ENCODE peak calls at places on chromosomes 12 and 14, in four cellular contexts. X, J, W and T are unnamed samples.

GRCh38 chr12:9957834-9958233 is 13.4 kb upstream of the CLEC12A start:
- DNase-seq in X (no peak), J (no peak), W (no peak), T (no peak)

GRCh38 chr14:74608959-74609611 is 3.0 kb downstream of the LTBP2 start:
- DNase-seq in X (peak), J (peak), W (peak), T (peak)

GRCh38 chr12:118680361-118680963 is 300.9 kb upstream of the SRRM4 start:
- DNase-seq in X (peak), J (no peak), W (no peak), T (no peak)

GRCh38 chr12:65501093-65501621 is 222.7 kb downstream of the MSRB3 start:
- DNase-seq in X (no peak), J (no peak), W (no peak), T (no peak)

GRCh38 chr14:22332671-22333407 is 256.2 kb downstream of the DAD1 start:
- DNase-seq in X (no peak), J (no peak), W (no peak), T (peak)

GRCh38 chr12:24075650-24076049 is 126.2 kb upstream of the SOX5 start:
- DNase-seq in X (no peak), J (no peak), W (no peak), T (no peak)

GRCh38 chr14:35752380-35752779 is 56.7 kb downstream of the RALGAPA1 start:
- DNase-seq in X (no peak), J (no peak), W (no peak), T (no peak)

GRCh38 chr12:96743606-96744005 is 163.5 kb upstream of the NEDD1 start:
- DNase-seq in X (no peak), J (no peak), W (no peak), T (no peak)

GRCh38 chr12:65823481-65824313 is 586 bp upstream of the HMGA2 start:
- DNase-seq in X (peak), J (no peak), W (no peak), T (peak)

GRCh38 chr14:32203928-32204357 is 874 bp upstream of the RNU6-8 start:
- DNase-seq in X (no peak), J (no peak), W (no peak), T (peak)

GRCh38 chr14:57066887-57067513 is 201.7 kb downstream of the EXOC5 start:
- DNase-seq in X (peak), J (peak), W (no peak), T (peak)

GRCh38 chr12:57046392-57046791 is 3.5 kb downstream of the MYO1A start:
- DNase-seq in X (no peak), J (no peak), W (no peak), T (no peak)

GRCh38 chr12:106280101-106280500 is 22.4 kb upstream of the TCP11L2 start:
- DNase-seq in X (no peak), J (no peak), W (no peak), T (no peak)

GRCh38 chr12:103373088-103373523 is 122.7 kb downstream of the C12orf42 start:
- DNase-seq in X (no peak), J (no peak), W (no peak), T (no peak)

GRCh38 chr12:19402743-19403400 is 36.4 kb upstream of the AEBP2 start:
- DNase-seq in X (no peak), J (no peak), W (no peak), T (peak)

GRCh38 chr12:53063708-53064612 is 14.1 kb downstream of the TNS2 start:
- DNase-seq in X (peak), J (no peak), W (no peak), T (no peak)

GRCh38 chr12:79307340-79307739 is 383.4 kb downstream of the PAWR start:
- DNase-seq in X (no peak), J (no peak), W (no peak), T (no peak)

GRCh38 chr14:32343926-32344430 is 14.9 kb downstream of the AKAP6 start:
- DNase-seq in X (no peak), J (no peak), W (no peak), T (no peak)

GRCh38 chr12:116697305-116698130 is 40.4 kb downstream of the SPRING1 start:
- DNase-seq in X (peak), J (peak), W (no peak), T (peak)

DNA sequence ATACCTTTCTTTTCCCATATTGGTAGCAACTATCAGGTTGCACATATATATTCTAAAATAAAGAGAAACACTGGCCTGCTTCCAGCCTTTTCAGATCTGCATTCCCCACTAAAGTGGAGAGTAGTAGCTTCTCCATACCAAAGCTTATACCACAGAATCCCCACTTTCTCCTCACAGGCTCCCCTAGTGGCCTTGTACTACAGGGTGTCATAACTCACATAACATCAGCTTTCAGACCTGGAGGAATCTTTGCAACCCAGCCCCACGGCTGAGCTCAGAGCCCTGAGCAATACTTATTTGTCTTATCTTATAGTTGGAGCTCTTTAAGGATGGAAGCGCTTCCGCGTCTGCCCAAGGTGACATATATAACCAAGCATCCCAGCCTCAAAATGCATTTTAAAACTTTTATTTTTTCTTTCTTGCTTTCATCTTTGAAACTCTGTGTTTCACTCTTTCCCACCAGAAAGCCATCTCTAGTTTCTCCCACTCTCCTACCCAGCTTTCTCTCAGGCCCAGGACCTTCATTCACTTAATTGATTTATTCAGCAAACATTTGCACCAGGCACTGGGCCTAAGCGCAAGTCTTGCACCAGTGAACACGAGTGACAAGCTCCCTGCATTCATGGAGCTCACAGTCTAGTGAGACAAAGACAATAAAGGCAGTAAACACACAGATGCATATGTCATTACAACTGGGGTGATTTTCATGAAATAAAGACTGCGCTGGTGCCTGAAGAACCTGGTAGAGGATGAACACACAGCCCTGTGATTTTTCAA is 254.7 kb downstream of the IPO8 start:
- DNase-seq in X (peak), J (peak), W (no peak), T (peak)
- TF ChIP-seq ETV6 in X (no peak), J (no peak), W (no peak), T (no peak)

GRCh38 chr12:114481200-114481535 is 75.2 kb upstream of the TBX5 start:
- DNase-seq in X (peak), J (no peak), W (no peak), T (no peak)

GRCh38 chr12:114478891-114479290 is 72.9 kb upstream of the TBX5 start:
- DNase-seq in X (no peak), J (no peak), W (no peak), T (no peak)

GRCh38 chr12:114476159-114476558 is 70.2 kb upstream of the TBX5 start:
- DNase-seq in X (no peak), J (no peak), W (no peak), T (peak)

GRCh38 chr12:114480309-114481199 is 74.6 kb upstream of the TBX5 start:
- DNase-seq in X (peak), J (no peak), W (no peak), T (no peak)

DNA sequence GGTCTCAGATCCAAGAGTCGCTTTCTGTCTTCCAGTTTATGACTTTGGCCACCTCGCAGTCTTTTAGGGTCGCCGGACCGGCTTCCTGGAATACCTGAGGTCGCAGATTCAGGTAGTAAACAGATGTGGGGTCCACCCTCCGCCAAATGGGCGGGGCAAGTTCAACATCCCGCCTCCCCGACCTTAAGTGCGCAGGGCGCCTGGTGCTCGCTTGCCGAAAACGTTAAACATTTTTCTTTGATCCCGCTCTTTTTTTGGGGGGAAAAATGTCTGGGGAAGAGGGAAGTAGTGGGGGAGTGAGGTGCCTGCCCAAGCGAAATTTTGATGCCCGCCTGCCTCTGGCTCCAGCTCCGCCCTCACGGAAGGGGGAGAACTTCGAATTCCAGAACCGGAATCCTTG is 73.9 kb upstream of the TBX5 start:
- DNase-seq in X (peak), J (no peak), W (no peak), T (no peak)
- TF ChIP-seq ETV6 in X (no peak), J (no peak), W (no peak), T (no peak)

GRCh38 chr14:95062946-95063345 is 94.4 kb downstream of the DICER1 start:
- DNase-seq in X (no peak), J (no peak), W (no peak), T (no peak)

GRCh38 chr14:95059126-95059525 is 98.2 kb downstream of the DICER1 start:
- DNase-seq in X (no peak), J (no peak), W (no peak), T (no peak)

GRCh38 chr14:95063391-95063790 is 93.9 kb downstream of the DICER1 start:
- DNase-seq in X (no peak), J (no peak), W (no peak), T (no peak)

GRCh38 chr14:95062220-95062619 is 95.1 kb downstream of the DICER1 start:
- DNase-seq in X (no peak), J (no peak), W (no peak), T (no peak)

DNA sequence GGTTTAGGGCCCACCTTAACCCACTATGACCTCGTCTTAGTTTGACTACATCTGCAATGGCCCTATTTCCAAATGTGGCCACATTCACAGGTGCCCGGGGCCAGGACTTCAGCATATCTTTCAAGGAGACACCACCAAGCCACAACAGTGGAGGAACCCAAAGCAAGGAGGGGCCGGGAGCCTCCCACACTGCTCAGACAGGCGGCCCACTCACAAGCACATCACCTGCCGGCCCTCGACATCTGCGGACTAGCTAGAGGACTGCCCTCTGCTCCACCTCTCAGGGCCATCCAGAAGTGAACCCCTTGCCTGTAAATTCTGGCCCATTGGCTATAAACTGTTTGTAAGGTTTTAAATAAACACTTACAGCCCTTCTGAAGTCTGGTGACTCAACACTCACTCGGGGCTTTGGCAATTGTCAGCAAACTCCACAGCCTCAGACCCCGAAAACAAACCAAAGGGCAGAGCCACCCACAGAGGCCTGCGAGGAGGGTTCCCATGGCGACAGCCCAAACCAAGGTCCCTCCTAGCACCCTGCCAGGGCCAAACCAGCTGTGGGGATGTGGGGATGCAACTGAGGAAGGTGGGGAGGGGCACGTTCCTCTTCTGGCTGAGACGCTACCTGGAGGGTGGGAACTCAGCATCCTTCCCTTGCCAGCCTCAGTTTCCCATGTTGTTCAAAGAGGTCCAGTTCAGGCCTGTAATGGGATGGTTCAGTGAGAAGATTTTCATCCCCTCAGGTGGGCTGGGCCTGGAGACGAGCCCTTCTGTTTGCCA is 95.8 kb downstream of the DICER1 start:
- DNase-seq in X (no peak), J (no peak), W (no peak), T (no peak)
- TF ChIP-seq ETV6 in X (no peak), J (no peak), W (no peak), T (no peak)

GRCh38 chr14:65186951-65187350 is 84.6 kb upstream of the MAX start:
- DNase-seq in X (no peak), J (no peak), W (no peak), T (no peak)
- TF ChIP-seq ETV6 in X (no peak), J (no peak), W (no peak), T (no peak)

GRCh38 chr12:109861689-109862314 is 18.5 kb downstream of the GLTP start:
- DNase-seq in X (no peak), J (no peak), W (no peak), T (peak)
- TF ChIP-seq ETV6 in X (no peak), J (no peak), W (no peak), T (no peak)

GRCh38 chr12:121532503-121533390 is 48.1 kb downstream of the KDM2B start:
- DNase-seq in X (no peak), J (no peak), W (no peak), T (no peak)
- TF ChIP-seq ETV6 in X (no peak), J (no peak), W (no peak), T (no peak)

GRCh38 chr14:103257211-103257962 is 76.7 kb upstream of the EIF5 start:
- DNase-seq in X (no peak), J (no peak), W (no peak), T (no peak)

GRCh38 chr14:103259184-103259583 is 74.9 kb upstream of the EIF5 start:
- DNase-seq in X (no peak), J (no peak), W (no peak), T (no peak)

GRCh38 chr14:103258211-103258610 is 75.8 kb upstream of the EIF5 start:
- DNase-seq in X (no peak), J (no peak), W (no peak), T (no peak)

GRCh38 chr14:103256406-103256805 is 77.6 kb upstream of the EIF5 start:
- DNase-seq in X (no peak), J (no peak), W (no peak), T (no peak)

GRCh38 chr14:103255555-103255954 is 78.5 kb upstream of the EIF5 start:
- DNase-seq in X (no peak), J (no peak), W (no peak), T (no peak)
- TF ChIP-seq ETV6 in X (no peak), J (no peak), W (no peak), T (no peak)

GRCh38 chr14:55535521-55536207 is 44.3 kb upstream of the KTN1 start:
- DNase-seq in X (no peak), J (no peak), W (no peak), T (no peak)

GRCh38 chr14:55536208-55536708 is 43.7 kb upstream of the KTN1 start:
- DNase-seq in X (no peak), J (no peak), W (no peak), T (no peak)

GRCh38 chr14:55539975-55540374 is 40.0 kb upstream of the KTN1 start:
- DNase-seq in X (no peak), J (no peak), W (no peak), T (no peak)

GRCh38 chr14:55540847-55541773 is 38.9 kb upstream of the KTN1 start:
- DNase-seq in X (no peak), J (no peak), W (no peak), T (no peak)

DNA sequence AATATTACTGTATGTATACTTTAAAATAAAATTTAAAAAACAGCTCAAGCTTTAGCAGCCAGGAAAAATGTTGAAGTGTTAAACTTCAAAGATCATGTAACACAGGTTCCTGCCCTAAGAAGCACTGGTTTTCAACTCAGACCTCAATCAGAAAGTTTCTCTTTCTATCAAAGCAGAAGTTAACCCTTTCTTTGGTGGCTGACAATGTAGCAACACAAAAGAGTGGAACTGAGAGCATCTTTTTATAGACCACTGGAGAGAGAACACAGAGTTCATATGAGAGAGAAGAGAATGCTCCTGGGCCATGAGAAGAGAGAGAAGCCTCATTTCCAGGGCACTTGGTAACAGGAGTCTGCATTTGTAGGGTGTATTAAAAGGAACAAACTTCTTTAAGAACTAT is 42.2 kb upstream of the KTN1 start:
- DNase-seq in X (no peak), J (no peak), W (no peak), T (no peak)
- TF ChIP-seq ETV6 in X (no peak), J (no peak), W (no peak), T (no peak)